ENCODE peak calls at places on chromosomes 16 and 17, in seven cellular contexts. G, I, S, E, U, P and W are unnamed samples.

GRCh38 chr16:10849736-10850477 is 27.1 kb upstream of the CIITA start:
- DNase-seq in U (no peak), I (no peak), S (no peak), E (no peak), P (no peak), G (no peak), W (no peak)

GRCh38 chr17:68248199-68248825 is 469 bp downstream of the AMZ2 start:
- DNase-seq in P (no peak), U (no peak), G (no peak), I (no peak), E (no peak), S (no peak), W (no peak)

GRCh38 chr17:7590743-7591142 is 849 bp upstream of the SOX15 start:
- DNase-seq in E (no peak), S (peak), P (no peak), I (no peak), U (no peak), G (no peak), W (peak)

GRCh38 chr16:85862476-85863383 is 36.2 kb upstream of the IRF8 start:
- DNase-seq in P (no peak), G (no peak), I (no peak), E (no peak), S (no peak), U (no peak), W (no peak)

GRCh38 chr16:59478806-59479205 is 744.7 kb upstream of the GOT2 start:
- DNase-seq in S (no peak), E (no peak), P (no peak), U (no peak), I (no peak), G (no peak), W (no peak)

GRCh38 chr16:49562228-49562627 is 188.6 kb downstream of the C16orf78 start:
- DNase-seq in U (no peak), E (no peak), P (no peak), I (no peak), G (no peak), S (no peak), W (no peak)

GRCh38 chr17:54968954-54969400 is 412 bp downstream of the STXBP4 start:
- DNase-seq in I (no peak), U (no peak), G (no peak), S (peak), P (no peak), E (peak), W (no peak)

GRCh38 chr16:74499114-74499513 is 77.8 kb upstream of the CLEC18B start:
- DNase-seq in I (no peak), E (no peak), G (no peak), U (no peak), S (no peak), P (no peak), W (no peak)

DNA sequence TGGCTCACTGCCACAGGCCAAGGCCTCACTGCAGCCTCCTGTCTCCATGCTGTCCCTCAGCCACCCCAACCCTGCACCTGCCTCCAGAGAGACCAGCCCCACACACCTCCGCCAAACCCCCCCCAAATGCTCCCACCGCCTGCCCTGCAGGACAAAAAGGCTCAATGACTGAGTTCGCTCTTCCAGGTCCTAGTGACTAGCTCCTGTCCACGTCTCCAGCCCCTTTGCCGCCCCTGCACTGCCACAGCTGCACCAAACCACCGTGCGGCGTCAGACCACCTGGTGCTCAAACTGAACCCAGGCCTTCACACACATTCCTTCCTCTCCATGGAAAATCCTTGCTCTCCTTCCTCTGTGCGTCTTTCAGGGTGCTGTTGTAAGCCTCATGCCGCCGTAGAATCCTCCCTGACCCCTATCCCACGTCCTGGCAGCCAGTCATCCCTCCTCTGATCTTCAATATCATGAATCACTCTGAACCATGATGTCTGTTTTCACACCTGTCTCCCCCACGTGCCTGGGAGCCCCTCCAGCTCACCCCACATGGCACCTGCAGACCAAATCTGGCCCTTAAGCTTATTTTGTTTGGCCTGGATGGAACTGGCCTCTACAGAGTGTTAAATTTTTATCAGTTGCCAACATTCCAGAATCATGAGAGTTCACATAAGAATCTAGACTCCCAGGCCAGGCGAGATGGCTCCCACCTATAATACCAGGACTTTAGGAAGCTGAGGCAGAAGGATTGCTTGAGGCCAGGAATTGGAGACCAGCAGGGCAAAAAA is 4.3 kb upstream of the GSG1L start:
- DNase-seq in P (no peak), I (no peak), E (no peak), G (no peak), S (no peak), U (no peak), W (no peak)
- TF ChIP-seq YY1 in P (no peak), I (no peak), E (no peak), G (no peak), S (no peak), U (no peak), W (no peak)

GRCh38 chr17:2400474-2400866 is 390 bp downstream of the MNT start:
- DNase-seq in I (no peak), S (peak), U (no peak), E (peak), P (peak), G (no peak), W (no peak)

GRCh38 chr17:2398188-2398587 is 2.7 kb downstream of the MNT start:
- DNase-seq in I (no peak), E (no peak), S (no peak), U (no peak), P (no peak), G (no peak), W (no peak)

GRCh38 chr17:2397247-2398171 is 3.4 kb downstream of the MNT start:
- DNase-seq in U (no peak), P (no peak), G (no peak), S (no peak), I (no peak), E (no peak), W (no peak)

GRCh38 chr17:2399572-2400473 is 1.0 kb downstream of the MNT start:
- DNase-seq in P (peak), G (peak), S (peak), I (peak), E (peak), U (peak), W (peak)

GRCh38 chr17:2398655-2399571 is 1.9 kb downstream of the MNT start:
- DNase-seq in E (peak), G (no peak), I (no peak), U (no peak), P (peak), S (peak), W (no peak)
- TF ChIP-seq YY1 in E (no peak), G (no peak), I (no peak), U (no peak), P (peak), S (no peak), W (no peak)

GRCh38 chr17:38447502-38448095 is 19.3 kb downstream of the ARHGAP23 start:
- DNase-seq in E (no peak), S (no peak), I (no peak), U (no peak), P (no peak), G (no peak), W (no peak)

GRCh38 chr17:38451030-38451839 is 23.0 kb downstream of the ARHGAP23 start:
- DNase-seq in G (no peak), E (peak), U (peak), I (no peak), S (no peak), P (no peak), W (peak)

GRCh38 chr17:38448208-38448776 is 20.0 kb downstream of the ARHGAP23 start:
- DNase-seq in U (no peak), I (no peak), G (no peak), S (no peak), P (no peak), E (no peak), W (no peak)

GRCh38 chr17:38450699-38451029 is 22.4 kb downstream of the ARHGAP23 start:
- DNase-seq in S (no peak), I (no peak), G (no peak), P (no peak), U (no peak), E (no peak), W (no peak)

DNA sequence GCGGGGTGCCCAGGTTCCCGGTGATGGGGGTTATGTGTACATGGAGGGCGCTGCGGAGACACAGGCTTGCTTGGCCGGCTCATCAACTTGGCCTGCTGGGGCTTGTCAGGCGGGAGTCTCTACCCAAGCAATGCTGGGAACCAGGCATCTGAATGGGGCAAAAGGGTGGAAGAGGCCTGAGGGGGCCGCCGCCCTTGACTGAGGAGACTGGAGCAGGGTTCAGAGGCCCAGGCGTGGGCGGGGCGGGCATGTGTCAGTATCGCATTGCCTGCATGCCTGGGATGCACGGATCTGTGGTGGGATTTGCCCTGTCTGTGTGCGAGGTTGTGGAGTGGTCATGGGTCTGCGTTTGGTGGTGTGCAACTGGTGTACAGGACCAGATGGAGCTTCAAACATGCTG is 21.1 kb downstream of the ARHGAP23 start:
- DNase-seq in I (no peak), U (no peak), G (no peak), S (no peak), P (no peak), E (peak), W (no peak)
- TF ChIP-seq YY1 in I (no peak), U (no peak), G (no peak), S (no peak), P (no peak), E (no peak), W (no peak)

GRCh38 chr17:27355419-27355818 is 61.5 kb downstream of the WSB1 start:
- DNase-seq in I (no peak), E (no peak), U (no peak), P (no peak), S (no peak), G (no peak), W (no peak)
- TF ChIP-seq YY1 in I (no peak), E (no peak), U (no peak), P (no peak), S (no peak), G (no peak), W (no peak)

GRCh38 chr17:79745641-79746105 is 14.9 kb downstream of the ENPP7 start:
- DNase-seq in S (no peak), P (no peak), I (peak), G (no peak), U (no peak), E (no peak), W (no peak)
- TF ChIP-seq YY1 in S (no peak), P (no peak), I (no peak), G (no peak), U (no peak), E (no peak), W (no peak)

GRCh38 chr16:48535831-48536599 is 74.0 kb downstream of the N4BP1 start:
- DNase-seq in P (no peak), E (peak), U (no peak), I (no peak), G (peak), S (no peak), W (no peak)
- TF ChIP-seq YY1 in P (no peak), E (no peak), U (no peak), I (no peak), G (no peak), S (no peak), W (no peak)